ENCODE peak calls at places on chromosomes 7 and 10, in four cellular contexts. One of them, this sample, is unnamed.
A peak's percentile ranks its signal among the peaks of the same experiment; 100 is the strongest.

GRCh38 chr7:81299272-81299671 is 380.4 kb upstream of the SEMA3C start:
- DNase-seq in body of pancreas: no peak
- DNase-seq in uterus: no peak
- DNase-seq in AG04450: peak; percentile 78
- DNase-seq in this sample: no peak

GRCh38 chr7:22574756-22575517 is 74.9 kb upstream of the STEAP1B start:
- DNase-seq in body of pancreas: no peak
- DNase-seq in uterus: no peak
- DNase-seq in AG04450: no peak
- DNase-seq in this sample: no peak

GRCh38 chr7:98826400-98826799 is 43.4 kb downstream of the TMEM130 start:
- DNase-seq in body of pancreas: no peak
- DNase-seq in uterus: no peak
- DNase-seq in AG04450: no peak
- DNase-seq in this sample: no peak

GRCh38 chr7:138864667-138865066 is 66.7 kb upstream of the ATP6V0A4 start:
- DNase-seq in body of pancreas: no peak
- DNase-seq in uterus: no peak
- DNase-seq in AG04450: peak; percentile 24
- DNase-seq in this sample: no peak

GRCh38 chr10:113381906-113382562 is 170.8 kb upstream of the HABP2 start:
- DNase-seq in body of pancreas: no peak
- DNase-seq in uterus: no peak
- DNase-seq in AG04450: no peak
- DNase-seq in this sample: no peak

GRCh38 chr7:134777908-134778580 is 1.4 kb upstream of the CALD1 start:
- DNase-seq in body of pancreas: no peak
- DNase-seq in uterus: no peak
- DNase-seq in AG04450: no peak
- DNase-seq in this sample: no peak

GRCh38 chr10:95246582-95247051 is 44.2 kb downstream of the PDLIM1 start:
- DNase-seq in body of pancreas: peak; percentile 82
- DNase-seq in uterus: peak; percentile 69
- DNase-seq in AG04450: no peak
- DNase-seq in this sample: peak; percentile 18

GRCh38 chr10:7486533-7486932 is 75.7 kb upstream of the SFMBT2 start:
- DNase-seq in body of pancreas: no peak
- DNase-seq in uterus: no peak
- DNase-seq in AG04450: no peak
- DNase-seq in this sample: no peak

GRCh38 chr7:20227291-20227795 is 10.2 kb upstream of the MACC1 start:
- DNase-seq in body of pancreas: no peak
- DNase-seq in uterus: no peak
- DNase-seq in AG04450: no peak
- DNase-seq in this sample: no peak

GRCh38 chr10:1404953-1405260 is 332.4 kb downstream of the ADARB2 start:
- DNase-seq in body of pancreas: no peak
- DNase-seq in uterus: no peak
- DNase-seq in AG04450: no peak
- DNase-seq in this sample: no peak

GRCh38 chr7:22351878-22352277 is 5.1 kb downstream of the RAPGEF5 start:
- DNase-seq in body of pancreas: no peak
- DNase-seq in uterus: no peak
- DNase-seq in AG04450: no peak
- DNase-seq in this sample: no peak

GRCh38 chr10:44008270-44008916 is 359.7 kb upstream of the ZNF32 start:
- DNase-seq in body of pancreas: peak; percentile 38
- DNase-seq in uterus: no peak
- DNase-seq in AG04450: no peak
- DNase-seq in this sample: no peak

GRCh38 chr10:131435232-131435631 is 123.7 kb upstream of the TCERG1L start:
- DNase-seq in body of pancreas: no peak
- DNase-seq in uterus: no peak
- DNase-seq in AG04450: no peak
- DNase-seq in this sample: no peak

GRCh38 chr10:131435760-131436448 is 124.4 kb upstream of the TCERG1L start:
- DNase-seq in body of pancreas: no peak
- DNase-seq in uterus: no peak
- DNase-seq in AG04450: no peak
- DNase-seq in this sample: no peak

GRCh38 chr10:131438665-131439064 is 127.1 kb upstream of the TCERG1L start:
- DNase-seq in body of pancreas: no peak
- DNase-seq in uterus: no peak
- DNase-seq in AG04450: no peak
- DNase-seq in this sample: no peak

GRCh38 chr10:131437556-131438465 is 126.3 kb upstream of the TCERG1L start:
- DNase-seq in body of pancreas: no peak
- DNase-seq in uterus: no peak
- DNase-seq in AG04450: no peak
- DNase-seq in this sample: no peak

GRCh38 chr10:131436467-131436866 is 124.9 kb upstream of the TCERG1L start:
- DNase-seq in body of pancreas: no peak
- DNase-seq in uterus: no peak
- DNase-seq in AG04450: no peak
- DNase-seq in this sample: no peak
- H3K9me3 ChIP-seq in body of pancreas: no peaks in the 10 kb centered on the region
- H3K9me3 ChIP-seq in uterus: no peaks in the 10 kb centered on the region
- H3K9me3 ChIP-seq in AG04450: peaks cover 90% of the 10 kb centered on the region
- H3K9me3 ChIP-seq in this sample: no peaks in the 10 kb centered on the region

GRCh38 chr10:42519761-42520460 is 118.5 kb downstream of the ZNF33B start:
- DNase-seq in body of pancreas: no peak
- DNase-seq in uterus: no peak
- DNase-seq in AG04450: no peak
- DNase-seq in this sample: no peak
- H3K9me3 ChIP-seq in body of pancreas: peaks cover 75% of the 10 kb centered on the region
- H3K9me3 ChIP-seq in uterus: no peaks in the 10 kb centered on the region
- H3K9me3 ChIP-seq in AG04450: peaks cover 34% of the 10 kb centered on the region
- H3K9me3 ChIP-seq in this sample: peaks cover 36% of the 10 kb centered on the region

GRCh38 chr7:63887031-63887430 is 111.6 kb upstream of the ZNF722 start:
- DNase-seq in body of pancreas: no peak
- DNase-seq in uterus: no peak
- DNase-seq in AG04450: no peak
- DNase-seq in this sample: no peak
- H3K9me3 ChIP-seq in body of pancreas: peaks cover 35% of the 10 kb centered on the region
- H3K9me3 ChIP-seq in uterus: no peaks in the 10 kb centered on the region
- H3K9me3 ChIP-seq in AG04450: peaks cover 81% of the 10 kb centered on the region
- H3K9me3 ChIP-seq in this sample: no peaks in the 10 kb centered on the region

GRCh38 chr7:157984914-157985163 is 602.8 kb downstream of the PTPRN2 start:
- DNase-seq in body of pancreas: no peak
- DNase-seq in uterus: no peak
- DNase-seq in AG04450: no peak
- DNase-seq in this sample: no peak
- H3K9me3 ChIP-seq in body of pancreas: no peaks in the 10 kb centered on the region
- H3K9me3 ChIP-seq in uterus: no peaks in the 10 kb centered on the region
- H3K9me3 ChIP-seq in AG04450: peaks cover 81% of the 10 kb centered on the region
- H3K9me3 ChIP-seq in this sample: no peaks in the 10 kb centered on the region

GRCh38 chr10:69486922-69487730 is 35.9 kb downstream of the TSPAN15 start:
- DNase-seq in body of pancreas: no peak
- DNase-seq in uterus: no peak
- DNase-seq in AG04450: no peak
- DNase-seq in this sample: no peak
- H3K9me3 ChIP-seq in body of pancreas: no peaks in the 10 kb centered on the region
- H3K9me3 ChIP-seq in uterus: no peaks in the 10 kb centered on the region
- H3K9me3 ChIP-seq in AG04450: peaks cover 22% of the 10 kb centered on the region
- H3K9me3 ChIP-seq in this sample: no peaks in the 10 kb centered on the region

GRCh38 chr10:133457100-133457841 is 3.5 kb downstream of the SCART1 start:
- DNase-seq in body of pancreas: no peak
- DNase-seq in uterus: peak; percentile 7
- DNase-seq in AG04450: no peak
- DNase-seq in this sample: no peak
- H3K9me3 ChIP-seq in body of pancreas: no peaks in the 10 kb centered on the region
- H3K9me3 ChIP-seq in uterus: no peaks in the 10 kb centered on the region
- H3K9me3 ChIP-seq in AG04450: peaks cover 49% of the 10 kb centered on the region
- H3K9me3 ChIP-seq in this sample: no peaks in the 10 kb centered on the region

DNA sequence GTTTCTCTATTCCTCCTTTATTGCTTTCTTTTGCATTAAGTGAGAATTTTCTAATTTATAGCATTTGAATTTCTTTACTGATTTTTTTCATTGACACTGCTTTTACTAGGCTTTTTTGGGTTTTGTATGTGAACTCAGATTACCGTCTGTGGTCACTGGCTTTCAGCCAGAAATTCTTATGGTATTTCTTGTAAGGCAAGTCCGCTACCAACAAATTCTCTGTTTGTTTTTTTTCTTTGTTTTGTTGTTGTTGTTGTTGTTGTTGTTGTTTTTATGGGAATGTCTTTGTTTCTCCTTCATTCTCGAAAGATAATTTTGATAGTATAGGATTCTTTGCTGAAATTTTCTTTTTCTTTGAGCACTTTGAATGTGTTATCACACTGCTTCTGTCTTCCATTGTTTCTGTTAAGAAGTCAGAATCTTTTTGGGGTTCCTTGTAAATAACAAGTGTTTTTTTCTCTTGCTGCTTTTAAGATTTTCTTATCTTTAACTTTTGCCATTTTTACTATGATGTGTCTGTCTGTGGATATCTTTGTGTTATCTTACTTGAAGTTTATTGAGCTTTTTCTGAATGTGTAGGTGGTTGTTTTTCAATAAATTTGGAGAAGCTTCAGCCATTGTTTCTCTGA is 7.2 kb downstream of the NET1 start:
- DNase-seq in body of pancreas: no peak
- DNase-seq in uterus: no peak
- DNase-seq in AG04450: no peak
- DNase-seq in this sample: no peak
- H3K9me3 ChIP-seq in body of pancreas: no peaks in the 10 kb centered on the region
- H3K9me3 ChIP-seq in uterus: no peaks in the 10 kb centered on the region
- H3K9me3 ChIP-seq in AG04450: peaks cover 6% of the 10 kb centered on the region
- H3K9me3 ChIP-seq in this sample: peaks cover 3% of the 10 kb centered on the region

GRCh38 chr10:130495891-130496642 is 359.9 kb downstream of the GLRX3 start:
- DNase-seq in body of pancreas: no peak
- DNase-seq in uterus: no peak
- DNase-seq in AG04450: no peak
- DNase-seq in this sample: no peak

GRCh38 chr10:130498934-130499333 is 362.7 kb downstream of the GLRX3 start:
- DNase-seq in body of pancreas: no peak
- DNase-seq in uterus: no peak
- DNase-seq in AG04450: no peak
- DNase-seq in this sample: no peak

GRCh38 chr10:130497056-130498010 is 361.1 kb downstream of the GLRX3 start:
- DNase-seq in body of pancreas: peak; percentile 2
- DNase-seq in uterus: no peak
- DNase-seq in AG04450: no peak
- DNase-seq in this sample: no peak

GRCh38 chr10:130499541-130499940 is 363.4 kb downstream of the GLRX3 start:
- DNase-seq in body of pancreas: no peak
- DNase-seq in uterus: no peak
- DNase-seq in AG04450: no peak
- DNase-seq in this sample: no peak

DNA sequence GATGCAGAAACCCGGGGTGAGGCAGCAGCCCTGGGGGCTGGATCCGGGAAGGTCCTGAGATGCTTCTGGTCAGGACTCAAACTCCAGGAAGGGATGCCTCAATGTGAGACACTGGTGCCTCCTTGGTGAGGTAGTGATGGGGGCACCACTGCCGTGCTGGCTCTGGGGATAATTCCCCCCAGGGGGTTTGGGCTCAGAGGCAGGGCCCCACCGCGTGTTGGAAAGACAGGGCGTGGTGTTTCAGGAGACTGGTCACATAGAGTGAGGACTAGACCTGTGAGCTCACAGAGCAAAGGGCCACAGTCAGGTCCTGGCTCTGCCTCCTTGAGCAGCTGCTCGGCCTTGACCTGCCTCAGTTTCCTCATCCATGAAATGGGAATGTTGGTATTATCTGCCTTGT is 361.9 kb downstream of the GLRX3 start:
- DNase-seq in body of pancreas: no peak
- DNase-seq in uterus: no peak
- DNase-seq in AG04450: no peak
- DNase-seq in this sample: no peak
- H3K9me3 ChIP-seq in body of pancreas: no peaks in the 10 kb centered on the region
- H3K9me3 ChIP-seq in uterus: no peaks in the 10 kb centered on the region
- H3K9me3 ChIP-seq in AG04450: peaks cover 82% of the 10 kb centered on the region
- H3K9me3 ChIP-seq in this sample: no peaks in the 10 kb centered on the region

DNA sequence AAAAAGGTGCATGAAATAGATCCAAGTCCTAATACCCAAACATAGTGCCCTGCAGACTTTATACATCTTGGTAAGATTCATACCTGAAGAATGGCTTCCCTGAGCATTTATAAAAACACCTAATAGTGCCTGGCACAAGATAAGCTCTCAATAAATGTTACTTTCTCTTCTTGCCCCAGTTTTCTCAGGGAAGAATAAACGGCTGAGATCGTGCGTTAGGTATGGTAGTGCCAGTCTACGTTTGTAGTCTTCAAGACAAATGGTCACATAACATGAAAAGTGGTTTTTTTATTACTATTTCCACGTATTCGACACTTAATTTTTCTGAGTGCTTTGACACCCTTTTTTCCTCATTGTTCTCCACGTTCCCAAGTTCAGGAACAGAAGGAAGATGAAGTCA is 14.4 kb downstream of the INSIG1 start:
- DNase-seq in body of pancreas: no peak
- DNase-seq in uterus: no peak
- DNase-seq in AG04450: no peak
- DNase-seq in this sample: no peak
- H3K9me3 ChIP-seq in body of pancreas: no peaks in the 10 kb centered on the region
- H3K9me3 ChIP-seq in uterus: no peaks in the 10 kb centered on the region
- H3K9me3 ChIP-seq in AG04450: no peaks in the 10 kb centered on the region
- H3K9me3 ChIP-seq in this sample: no peaks in the 10 kb centered on the region

GRCh38 chr7:149751058-149751775 is 22.2 kb downstream of the ZNF467 start:
- DNase-seq in body of pancreas: no peak
- DNase-seq in uterus: no peak
- DNase-seq in AG04450: no peak
- DNase-seq in this sample: no peak

GRCh38 chr7:149750122-149750845 is 23.1 kb downstream of the ZNF467 start:
- DNase-seq in body of pancreas: no peak
- DNase-seq in uterus: no peak
- DNase-seq in AG04450: no peak
- DNase-seq in this sample: no peak

GRCh38 chr7:149753370-149754233 is 19.8 kb downstream of the ZNF467 start:
- DNase-seq in body of pancreas: peak; percentile 55
- DNase-seq in uterus: no peak
- DNase-seq in AG04450: no peak
- DNase-seq in this sample: no peak

GRCh38 chr7:149748223-149748874 is 25.0 kb downstream of the ZNF467 start:
- DNase-seq in body of pancreas: no peak
- DNase-seq in uterus: no peak
- DNase-seq in AG04450: no peak
- DNase-seq in this sample: no peak

GRCh38 chr7:149752646-149753045 is 20.7 kb downstream of the ZNF467 start:
- DNase-seq in body of pancreas: no peak
- DNase-seq in uterus: no peak
- DNase-seq in AG04450: no peak
- DNase-seq in this sample: no peak
- H3K9me3 ChIP-seq in body of pancreas: no peaks in the 10 kb centered on the region
- H3K9me3 ChIP-seq in uterus: no peaks in the 10 kb centered on the region
- H3K9me3 ChIP-seq in AG04450: no peaks in the 10 kb centered on the region
- H3K9me3 ChIP-seq in this sample: no peaks in the 10 kb centered on the region